ENCODE peak calls at places on chromosome 21, in five cellular contexts. S is epithelial cell of esophagus, D is omental fat pad, N is H9, X is thoracic aorta. W is an unnamed sample.

GRCh38 chr21:16330340-16331319 is 600.8 kb downstream of the USP25 start:
- DNase-seq in S (peak), D (no peak), N (no peak), X (no peak), W (no peak)

GRCh38 chr21:35796834-35797233 is 263.5 kb downstream of the SETD4 start:
- DNase-seq in S (no peak), D (no peak), N (no peak), X (no peak), W (no peak)

GRCh38 chr21:25330266-25330665 is 277.0 kb downstream of the MRPL39 start:
- DNase-seq in S (peak), D (no peak), N (no peak), X (no peak), W (no peak)

GRCh38 chr21:17646790-17647189 is 34.1 kb upstream of the BTG3 start:
- DNase-seq in S (no peak), D (no peak), N (no peak), X (no peak), W (no peak)

GRCh38 chr21:34715985-34716596 is 47.3 kb downstream of the CLIC6 start:
- DNase-seq in S (no peak), D (no peak), N (no peak), X (no peak), W (no peak)

GRCh38 chr21:15140321-15141019 is 75.7 kb upstream of the NRIP1 start:
- DNase-seq in S (no peak), D (no peak), N (no peak), X (no peak), W (no peak)

GRCh38 chr21:25809013-25809412 is 74.2 kb downstream of the GABPA start:
- DNase-seq in S (peak), D (no peak), N (no peak), X (no peak), W (no peak)

GRCh38 chr21:30126575-30126974 is 40.0 kb downstream of the CLDN17 start:
- DNase-seq in S (peak), D (no peak), N (no peak), X (no peak), W (no peak)

GRCh38 chr21:19922122-19922521 is 1076.1 kb upstream of the NCAM2 start:
- DNase-seq in S (no peak), D (no peak), N (peak), X (no peak), W (no peak)

GRCh38 chr21:32371913-32372314 is 20.9 kb downstream of the URB1 start:
- DNase-seq in S (peak), D (no peak), N (no peak), X (no peak), W (no peak)

GRCh38 chr21:33975548-33976081 is 60.0 kb upstream of the ATP5PO start:
- DNase-seq in S (peak), D (no peak), N (no peak), X (no peak), W (no peak)

GRCh38 chr21:40835179-40835694 is 11.7 kb downstream of the DSCAM start:
- DNase-seq in S (no peak), D (no peak), N (no peak), X (no peak), W (no peak)

GRCh38 chr21:14751011-14751410 is 204.9 kb upstream of the SAMSN1 start:
- DNase-seq in S (no peak), D (no peak), N (no peak), X (no peak), W (no peak)

GRCh38 chr21:34570315-34570714 is 44.6 kb downstream of the RCAN1 start:
- DNase-seq in S (no peak), D (no peak), N (no peak), X (no peak), W (no peak)

GRCh38 chr21:32562426-32562825 is 22.9 kb downstream of the TCP10L start:
- DNase-seq in S (peak), D (no peak), N (peak), X (peak), W (no peak)

GRCh38 chr21:42833439-42833815 is 45.9 kb downstream of the WDR4 start:
- DNase-seq in S (peak), D (no peak), N (peak), X (no peak), W (no peak)

GRCh38 chr21:40618216-40618615 is 228.7 kb downstream of the DSCAM start:
- DNase-seq in S (no peak), D (no peak), N (no peak), X (no peak), W (no peak)

GRCh38 chr21:31235671-31236450 is 108.2 kb downstream of the TIAM1 start:
- DNase-seq in S (peak), D (no peak), N (no peak), X (no peak), W (no peak)

GRCh38 chr21:26199471-26199870 is 28.9 kb upstream of the APP start:
- DNase-seq in S (peak), D (no peak), N (no peak), X (no peak), W (no peak)

GRCh38 chr21:30227633-30228404 is 11.9 kb upstream of the CLDN8 start:
- DNase-seq in S (peak), D (no peak), N (no peak), X (no peak), W (no peak)

GRCh38 chr21:35925497-35925896 is 134.8 kb downstream of the SETD4 start:
- DNase-seq in S (peak), D (no peak), N (no peak), X (no peak), W (no peak)

GRCh38 chr21:40685121-40685630 is 161.8 kb downstream of the DSCAM start:
- DNase-seq in S (no peak), D (no peak), N (no peak), X (no peak), W (no peak)

GRCh38 chr21:35674895-35675470 is 385.3 kb downstream of the SETD4 start:
- DNase-seq in S (no peak), D (no peak), N (no peak), X (no peak), W (no peak)

GRCh38 chr21:42991992-42992740 is 17.8 kb downstream of the PKNOX1 start:
- DNase-seq in S (peak), D (no peak), N (peak), X (no peak), W (no peak)

GRCh38 chr21:17388226-17388625 is 124.6 kb upstream of the CXADR start:
- DNase-seq in S (no peak), D (no peak), N (no peak), X (no peak), W (no peak)

GRCh38 chr21:34730756-34731445 is 62.1 kb downstream of the CLIC6 start:
- DNase-seq in S (no peak), D (no peak), N (no peak), X (no peak), W (no peak)

GRCh38 chr21:45951676-45952075 is 29.9 kb upstream of the COL6A1 start:
- DNase-seq in S (no peak), D (no peak), N (no peak), X (no peak), W (no peak)

GRCh38 chr21:45957551-45957950 is 24.0 kb upstream of the COL6A1 start:
- DNase-seq in S (no peak), D (no peak), N (no peak), X (no peak), W (no peak)

GRCh38 chr21:45954921-45955320 is 26.6 kb upstream of the COL6A1 start:
- DNase-seq in S (no peak), D (no peak), N (no peak), X (no peak), W (no peak)

GRCh38 chr21:45952974-45953373 is 28.6 kb upstream of the COL6A1 start:
- DNase-seq in S (no peak), D (no peak), N (no peak), X (no peak), W (no peak)

DNA sequence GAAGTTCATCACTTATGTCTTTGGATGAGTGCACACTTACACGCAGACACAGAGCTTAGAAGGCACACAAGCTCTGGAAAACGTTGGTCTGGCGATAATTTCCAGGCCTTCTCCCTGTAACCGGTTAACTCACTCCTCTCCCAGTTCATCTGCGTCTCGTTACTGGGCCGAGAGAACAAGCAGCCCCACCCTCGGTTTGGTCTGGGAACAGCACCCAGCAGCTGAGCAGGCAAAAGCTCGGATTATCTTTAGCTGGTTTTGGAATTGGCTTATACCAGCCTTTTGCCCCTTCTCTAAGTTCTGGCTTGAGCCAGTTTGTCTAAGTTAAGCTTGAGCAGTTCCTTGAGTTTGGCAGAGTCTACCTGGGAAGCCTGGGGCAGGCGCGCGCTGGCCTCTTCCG is 27.3 kb upstream of the COL6A1 start:
- DNase-seq in S (no peak), D (no peak), N (peak), X (no peak), W (no peak)
- TF ChIP-seq CTCF in S (no peak), D (no peak), N (peak), X (peak), W (peak)

GRCh38 chr21:27802816-27803475 is 836.1 kb upstream of the ADAMTS5 start:
- DNase-seq in S (peak), D (no peak), N (peak), X (no peak), W (no peak)
- TF ChIP-seq CTCF in S (peak), D (no peak), N (peak), X (peak), W (peak)

DNA sequence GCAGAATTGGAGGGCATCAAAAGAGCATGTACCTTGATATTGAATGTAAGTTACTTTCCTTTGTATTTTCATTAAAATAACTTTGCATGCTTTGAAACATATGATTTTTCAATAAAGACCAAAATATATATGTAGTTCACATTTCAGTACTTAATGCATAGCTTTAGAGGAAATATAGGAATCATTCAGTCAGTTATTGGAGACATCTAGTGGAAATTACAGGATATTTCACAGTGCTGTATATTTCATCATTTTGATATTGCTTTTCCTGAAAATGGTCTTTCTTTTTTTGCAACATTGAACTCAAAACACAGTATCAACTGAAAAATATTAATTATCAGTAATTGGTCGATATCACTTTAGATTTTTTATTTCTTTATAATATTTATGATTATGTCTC is 375.8 kb downstream of the NCAM2 start:
- DNase-seq in S (no peak), D (no peak), N (no peak), X (no peak), W (no peak)
- TF ChIP-seq CTCF in S (no peak), D (no peak), N (no peak), X (no peak), W (peak)

GRCh38 chr21:36966066-36966845 is at the start of gene HLCS:
- DNase-seq in S (peak), D (no peak), N (peak), X (no peak), W (peak)
- TF ChIP-seq CTCF in S (no peak), D (no peak), N (peak), X (no peak), W (peak)

DNA sequence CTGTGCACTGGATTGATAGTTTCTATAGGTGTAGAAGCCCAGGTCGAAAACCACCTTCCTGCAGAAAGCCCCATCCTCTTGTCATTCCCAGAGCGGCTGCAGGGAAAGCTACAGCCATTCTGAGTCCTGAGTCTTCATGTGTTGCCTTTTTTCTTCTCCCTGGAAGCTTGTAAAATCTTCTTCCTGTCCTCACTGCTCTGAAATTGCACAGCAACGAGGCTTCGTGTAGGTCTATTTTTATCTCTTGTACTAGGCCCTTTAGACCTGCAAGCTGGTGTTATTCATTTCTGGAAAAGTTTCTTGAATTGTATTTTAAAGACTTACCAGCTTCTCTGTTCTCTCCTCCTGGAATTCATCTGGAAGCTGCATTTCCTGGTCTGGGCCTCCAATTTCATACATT is 44.2 kb upstream of the ETS2 start:
- DNase-seq in S (no peak), D (no peak), N (no peak), X (no peak), W (no peak)
- TF ChIP-seq CTCF in S (no peak), D (no peak), N (no peak), X (no peak), W (no peak)

GRCh38 chr21:44332383-44332782 is 6.8 kb downstream of the CFAP410 start:
- DNase-seq in S (no peak), D (no peak), N (no peak), X (no peak), W (no peak)
- TF ChIP-seq CTCF in S (no peak), D (no peak), N (peak), X (no peak), W (no peak)

GRCh38 chr21:29022141-29022540 is 2.3 kb upstream of the USP16 start:
- DNase-seq in S (peak), D (no peak), N (no peak), X (no peak), W (no peak)

GRCh38 chr21:29029524-29029923 is 5.1 kb downstream of the USP16 start:
- DNase-seq in S (no peak), D (no peak), N (no peak), X (no peak), W (no peak)

GRCh38 chr21:29025328-29025713 is 853 bp downstream of the USP16 start:
- DNase-seq in S (peak), D (no peak), N (no peak), X (no peak), W (no peak)

DNA sequence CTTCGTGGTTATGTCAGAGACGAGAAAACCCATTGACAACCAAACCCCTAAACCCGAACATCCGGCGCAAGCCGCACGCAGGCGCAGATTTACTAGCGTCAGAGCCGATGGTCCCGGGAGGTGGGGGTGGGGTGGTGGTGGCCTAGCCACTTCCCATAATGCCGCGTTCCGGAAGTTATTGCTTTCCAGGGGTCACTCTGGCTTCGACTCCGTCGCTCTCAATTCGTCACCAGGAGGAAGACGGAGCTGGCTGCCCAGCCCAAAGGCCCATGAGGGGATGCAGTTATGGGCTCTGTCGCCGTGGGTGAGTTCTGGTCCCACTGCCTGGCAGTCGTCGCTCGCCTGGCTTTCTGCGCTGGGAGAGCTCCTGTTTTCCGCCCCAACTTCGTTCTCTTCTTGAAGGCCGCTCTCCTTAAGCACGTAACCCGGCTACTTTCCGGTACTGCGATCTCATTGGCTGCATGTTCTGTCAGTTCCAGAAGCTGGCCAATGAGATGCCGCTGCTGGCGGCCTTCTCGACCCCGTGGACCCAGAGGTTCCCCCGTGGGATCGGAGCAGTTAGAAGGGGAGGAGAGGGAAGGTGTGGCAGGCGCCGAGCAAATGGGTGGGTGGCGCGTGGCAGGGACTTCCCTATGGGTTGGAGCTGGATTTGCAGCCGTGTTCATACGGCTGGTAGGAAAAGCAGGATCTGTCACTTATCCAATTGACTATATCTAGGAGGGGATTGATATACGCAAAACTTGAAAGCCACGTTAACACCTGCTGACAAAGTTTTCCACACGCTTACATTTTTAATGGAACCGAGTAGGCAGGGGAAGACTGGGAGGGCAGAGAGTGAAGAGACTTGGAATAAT is at the start of gene USP16:
- DNase-seq in S (peak), D (peak), N (peak), X (peak), W (peak)
- TF ChIP-seq CTCF in S (peak), D (no peak), N (no peak), X (peak), W (peak)